ENCODE peak calls at places on chromosomes 16 and 17, in four cellular contexts. G is MM.1S, L is HepG2, C is fibroblast of lung. U is an unnamed sample. For H4K20me1, the result is how much of the 10 kb centered on the place peaks cover.

GRCh38 chr17:66331038-66331816 is 28.8 kb downstream of the PRKCA start:
- DNase-seq in L (no peak), C (no peak), G (no peak), U (no peak)

GRCh38 chr17:61416540-61417363 is 17.1 kb downstream of the TBX2 start:
- DNase-seq in L (peak), G (peak), C (peak), U (peak)

GRCh38 chr17:56635640-56636039 is 42.1 kb downstream of the NOG start:
- DNase-seq in G (no peak), L (no peak), C (no peak), U (no peak)

GRCh38 chr17:77961741-77962140 is 3.2 kb downstream of the TNRC6C start:
- DNase-seq in L (no peak), C (peak), G (no peak), U (no peak)

GRCh38 chr17:40313660-40314556 is 4.9 kb downstream of the RARA start:
- DNase-seq in G (no peak), C (peak), L (no peak), U (no peak)

GRCh38 chr17:50280068-50280467 is 5.8 kb downstream of the TMEM92 start:
- DNase-seq in L (no peak), G (no peak), C (no peak), U (no peak)

GRCh38 chr17:21511368-21512195 is 135.4 kb downstream of the KCNJ12 start:
- DNase-seq in L (peak), C (peak), G (peak), U (peak)

GRCh38 chr16:4769306-4769638 is 2.3 kb upstream of the ZNF500 start:
- DNase-seq in G (no peak), C (no peak), L (no peak), U (no peak)

GRCh38 chr16:54937673-54938350 is 7.1 kb downstream of the IRX5 start:
- DNase-seq in C (no peak), G (no peak), L (no peak), U (no peak)

GRCh38 chr17:30808785-30809286 is 15.7 kb downstream of the CRLF3 start:
- DNase-seq in G (peak), L (no peak), C (no peak), U (peak)

GRCh38 chr16:63998-64913 is 8.2 kb downstream of the RHBDF1 start:
- DNase-seq in L (no peak), C (no peak), G (no peak), U (no peak)

GRCh38 chr16:87194172-87194571 is 123.0 kb downstream of the C16orf95 start:
- DNase-seq in G (no peak), L (no peak), C (no peak), U (no peak)

GRCh38 chr17:72588561-72588960 is 467.7 kb downstream of the SOX9 start:
- DNase-seq in G (no peak), L (no peak), C (no peak), U (no peak)

GRCh38 chr17:68061512-68062313 is 26.2 kb downstream of the KPNA2 start:
- DNase-seq in L (peak), C (no peak), G (no peak), U (no peak)

GRCh38 chr17:2263183-2263954 is 40.2 kb downstream of the SMG6 start:
- DNase-seq in L (no peak), C (peak), G (no peak), U (no peak)

GRCh38 chr16:27232875-27233605 is 29.7 kb downstream of the KDM8 start:
- DNase-seq in C (no peak), L (no peak), G (no peak), U (no peak)

GRCh38 chr17:50149425-50150353 is 788 bp downstream of the PPP1R9B start:
- DNase-seq in C (peak), L (no peak), G (peak), U (peak)

GRCh38 chr17:5500804-5501391 is 14.5 kb downstream of the MIS12 start:
- DNase-seq in C (peak), L (peak), G (peak), U (no peak)

GRCh38 chr17:5587431-5588032 is 3.2 kb upstream of the NLRP1 start:
- DNase-seq in L (peak), C (peak), G (peak), U (peak)

GRCh38 chr16:27237229-27238015 is 31.1 kb downstream of the NSMCE1 start:
- DNase-seq in G (no peak), C (peak), L (no peak), U (no peak)

GRCh38 chr17:74403512-74404137 is 28.3 kb upstream of the GPRC5C start:
- DNase-seq in G (no peak), C (no peak), L (no peak), U (no peak)

GRCh38 chr16:24731722-24732419 is 2.4 kb downstream of the TNRC6A start:
- DNase-seq in C (no peak), G (no peak), L (peak), U (no peak)

GRCh38 chr16:24728891-24729242 is 584 bp upstream of the TNRC6A start:
- DNase-seq in C (no peak), L (no peak), G (no peak), U (no peak)

GRCh38 chr16:24729967-24730815 is 740 bp downstream of the TNRC6A start:
- DNase-seq in L (no peak), C (no peak), G (peak), U (peak)

GRCh38 chr16:24729243-24729966 is at the start of gene TNRC6A:
- DNase-seq in L (peak), C (peak), G (peak), U (peak)

DNA sequence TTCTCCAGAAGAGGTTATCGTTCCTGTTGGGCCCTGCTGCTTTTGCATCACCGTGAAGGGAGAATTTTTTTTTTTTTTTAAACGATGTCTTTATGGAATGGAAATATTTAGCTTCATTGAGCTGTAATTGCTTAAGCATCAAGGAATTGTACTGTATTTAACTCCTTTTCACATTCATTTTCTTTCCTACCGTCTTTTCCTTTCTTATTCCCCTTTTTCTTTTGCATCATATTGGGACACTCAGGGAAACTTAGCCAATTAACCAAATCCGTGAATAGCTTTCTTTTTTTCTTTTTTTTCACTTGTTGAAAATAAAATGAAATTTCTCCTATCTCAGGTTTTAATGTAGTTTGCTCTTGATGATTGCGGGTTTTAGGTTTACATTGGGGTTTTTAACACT is 1.5 kb downstream of the TNRC6A start:
- DNase-seq in G (no peak), L (no peak), C (no peak), U (peak)
- H3K27ac ChIP-seq in G (no peak), L (peak), C (no peak), U (no peak)

GRCh38 chr17:9918352-9918751 is 13.3 kb upstream of the RCVRN start:
- DNase-seq in C (no peak), G (no peak), L (no peak), U (no peak)
- H4K20me1 ChIP-seq in C (under half), G (under half), L (under half), U (under half)

DNA sequence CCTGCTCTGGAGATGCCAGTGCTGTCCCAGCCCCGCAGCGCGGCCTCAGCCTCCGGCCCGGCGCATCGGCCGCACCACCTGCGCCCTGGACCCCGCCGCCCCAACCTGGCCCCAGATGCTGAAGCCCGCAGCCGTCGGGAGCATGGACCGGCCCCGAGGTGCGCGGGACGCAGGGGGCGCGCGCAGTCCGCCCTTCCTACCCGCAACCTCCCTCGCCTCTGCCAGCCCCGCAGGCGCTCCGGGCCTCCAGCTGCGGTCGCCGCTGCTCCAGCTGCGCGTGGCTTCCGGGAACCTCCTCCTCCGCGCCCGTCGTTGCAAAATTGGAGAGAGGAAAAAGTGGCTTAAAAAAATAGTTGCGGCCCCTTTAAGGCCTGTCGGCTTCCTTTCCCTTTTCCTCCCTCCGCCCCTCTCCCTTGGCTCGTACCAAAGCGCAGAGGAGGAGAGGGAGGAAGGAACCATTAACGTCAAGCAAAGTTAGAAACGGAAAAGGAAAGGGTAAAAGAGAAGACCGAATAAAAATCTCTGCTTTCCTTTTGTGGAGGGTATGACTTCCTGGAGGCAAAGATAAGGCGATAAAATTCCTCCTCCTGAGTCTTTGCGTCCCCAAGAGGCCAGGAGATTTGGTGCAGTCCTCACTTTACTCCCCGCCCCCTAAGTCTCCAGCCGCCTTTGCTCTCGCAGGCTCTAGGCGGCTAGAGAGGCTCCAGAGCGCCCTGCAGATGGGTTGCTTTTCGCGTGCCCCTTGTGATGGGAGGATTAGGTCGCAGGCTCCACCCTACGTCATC is at the start of gene CDIPT:
- DNase-seq in G (peak), C (peak), L (peak), U (peak)
- H3K27ac ChIP-seq in G (peak), C (peak), L (peak), U (peak)

GRCh38 chr17:48574523-48575065 is 3.6 kb downstream of the HOXB4 start:
- DNase-seq in C (no peak), L (no peak), G (no peak), U (no peak)
- H4K20me1 ChIP-seq in C (under half), L (under half), G (under half), U (under half)

U was measured in Karpas-422.